ENCODE peak calls at places on chromosome 1, in nine cellular contexts. P is foreskin fibroblast, U is HFF-Myc, B is choroid plexus epithelial cell, L is OCI-LY7, K is colonic mucosa, F is astrocyte of the spinal cord, Z is epithelial cell of esophagus, D is cardiac fibroblast. W is an unnamed sample.

GRCh38 chr1:99110140-99111041 is 105.7 kb upstream of the PLPPR5 start:
- DNase-seq in D (no peak), Z (no peak), P (no peak), L (no peak), B (no peak), K (no peak), F (no peak), U (no peak), W (no peak)

GRCh38 chr1:113898243-113898814 is 6.3 kb downstream of the AP4B1 start:
- DNase-seq in Z (no peak), L (no peak), K (no peak), B (no peak), D (no peak), F (no peak), U (no peak), P (no peak), W (no peak)

GRCh38 chr1:205976708-205977107 is 26.5 kb downstream of the RAB7B start:
- DNase-seq in L (no peak), D (peak; percentile 45), Z (peak; percentile 83), B (peak; percentile 42), U (no peak), F (peak; percentile 30), K (no peak), P (peak; percentile 60), W (peak; percentile 41)

GRCh38 chr1:160098852-160099647 is 631 bp upstream of the IGSF8 start:
- DNase-seq in F (peak; percentile 95), U (peak; percentile 56), K (peak; percentile 99), Z (peak; percentile 95), L (peak; percentile 95), D (peak; percentile 96), P (peak; percentile 97), B (peak; percentile 95), W (peak; percentile 92)

GRCh38 chr1:207049974-207050391 is 1.0 kb downstream of the YOD1 start:
- DNase-seq in L (peak; percentile 71), Z (peak; percentile 71), D (peak; percentile 64), U (no peak), F (peak; percentile 60), B (peak; percentile 74), K (peak; percentile 78), P (peak; percentile 74), W (peak; percentile 58)

GRCh38 chr1:212118167-212118871 is 82.8 kb downstream of the DTL start:
- DNase-seq in D (peak; percentile 31), L (no peak), F (peak; percentile 61), Z (peak; percentile 35), U (no peak), P (peak; percentile 26), K (no peak), B (peak; percentile 88), W (peak; percentile 50)

GRCh38 chr1:173333581-173333980 is 126.5 kb upstream of the TNFSF4 start:
- DNase-seq in P (peak; percentile 25), D (no peak), K (no peak), B (peak; percentile 48), U (no peak), F (peak; percentile 48), L (no peak), Z (peak; percentile 8), W (peak; percentile 15)

GRCh38 chr1:147834189-147834588 is 68.4 kb upstream of the GJA8 start:
- DNase-seq in U (no peak), P (no peak), Z (no peak), B (no peak), K (no peak), D (no peak), L (no peak), F (no peak), W (no peak)

GRCh38 chr1:118947790-118948189 is 40.4 kb downstream of the TBX15 start:
- DNase-seq in B (peak; percentile 89), L (no peak), P (peak; percentile 93), K (no peak), D (peak; percentile 35), Z (peak; percentile 11), U (no peak), F (peak; percentile 68), W (peak; percentile 46)

GRCh38 chr1:37666241-37666867 is 26.0 kb upstream of the CDCA8 start:
- DNase-seq in B (no peak), L (no peak), U (no peak), K (no peak), Z (no peak), D (no peak), P (no peak), F (no peak), W (no peak)

GRCh38 chr1:207424570-207425131 is 29.5 kb upstream of the CR2 start:
- DNase-seq in U (no peak), L (no peak), K (no peak), D (no peak), Z (no peak), B (no peak), F (no peak), P (no peak), W (no peak)

GRCh38 chr1:60970081-60970509 is 112.3 kb upstream of the NFIA start:
- DNase-seq in D (peak; percentile 63), L (peak; percentile 4), Z (peak; percentile 54), B (peak; percentile 71), P (peak; percentile 51), U (no peak), K (no peak), F (peak; percentile 56), W (peak; percentile 53)
- TF ChIP-seq CTCF in D (peak; percentile 45), L (peak; percentile 47), Z (peak; percentile 56), B (peak; percentile 56), P (peak; percentile 28), U (no peak), K (peak; percentile 22), F (peak; percentile 49), W (peak; percentile 39)

GRCh38 chr1:48619529-48619928 is 147.5 kb upstream of the SPATA6 start:
- DNase-seq in F (peak; percentile 5), K (peak; percentile 18), Z (peak; percentile 67), L (no peak), B (no peak), D (no peak), U (no peak), P (peak; percentile 52), W (no peak)

GRCh38 chr1:48611841-48612240 is 139.8 kb upstream of the SPATA6 start:
- DNase-seq in P (no peak), U (no peak), F (no peak), D (no peak), B (no peak), L (no peak), Z (no peak), K (no peak), W (no peak)

GRCh38 chr1:48616710-48617109 is 144.7 kb upstream of the SPATA6 start:
- DNase-seq in L (no peak), B (no peak), K (no peak), D (no peak), F (no peak), Z (no peak), U (no peak), P (no peak), W (no peak)

GRCh38 chr1:48617227-48617626 is 145.2 kb upstream of the SPATA6 start:
- DNase-seq in U (no peak), B (peak; percentile 45), K (no peak), F (peak; percentile 5), D (peak; percentile 39), L (no peak), Z (no peak), P (peak; percentile 19), W (peak; percentile 11)
- H3K4me3 ChIP-seq in U (no peak overlapping the region), B (no peak overlapping the region), K (no peak overlapping the region), F (no peak overlapping the region), D (no peak overlapping the region), L (no peak overlapping the region), Z (no peak overlapping the region), P (no peak overlapping the region), W (no peak overlapping the region)

GRCh38 chr1:217907504-217907903 is 276.4 kb downstream of the SPATA17 start:
- DNase-seq in L (no peak), F (no peak), B (peak; percentile 2), P (peak; percentile 10), U (no peak), D (no peak), Z (peak; percentile 50), K (no peak), W (peak; percentile 15)

GRCh38 chr1:217917277-217917887 is 286.2 kb downstream of the SPATA17 start:
- DNase-seq in B (no peak), F (no peak), D (no peak), U (no peak), L (no peak), K (no peak), P (no peak), Z (no peak), W (no peak)

GRCh38 chr1:217910205-217910604 is 279.1 kb downstream of the SPATA17 start:
- DNase-seq in L (no peak), F (no peak), P (no peak), K (no peak), U (no peak), D (no peak), Z (no peak), B (no peak), W (no peak)

GRCh38 chr1:217910791-217911320 is 279.7 kb downstream of the SPATA17 start:
- DNase-seq in D (no peak), U (no peak), B (no peak), P (no peak), K (no peak), L (no peak), Z (no peak), F (no peak), W (no peak)

DNA sequence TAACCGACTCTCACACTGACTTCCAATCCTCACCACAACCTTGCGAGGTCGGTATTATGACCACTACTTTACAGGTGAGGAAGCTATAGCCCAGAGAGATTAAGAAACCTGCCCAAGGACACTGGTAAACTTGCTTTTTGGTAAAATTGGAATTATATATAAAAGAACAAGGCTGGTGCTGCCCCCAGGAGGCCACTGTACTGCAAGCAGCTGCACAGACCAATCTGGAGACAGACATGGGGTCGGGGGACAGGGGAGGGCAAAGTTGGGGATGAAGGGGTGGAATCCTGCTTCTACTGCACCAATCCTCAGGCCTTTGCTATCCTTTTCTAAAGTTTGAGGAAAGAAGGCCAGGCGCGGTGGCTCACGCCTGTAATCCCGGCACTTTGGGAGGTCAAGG is 280.8 kb downstream of the SPATA17 start:
- DNase-seq in D (no peak), L (peak; percentile 15), K (no peak), B (no peak), Z (no peak), F (no peak), U (no peak), P (no peak), W (no peak)
- TF ChIP-seq CTCF in D (no peak), L (peak; percentile 65), K (no peak), B (no peak), Z (no peak), F (peak; percentile 28), U (peak; percentile 7), P (no peak), W (no peak)

GRCh38 chr1:66775646-66776045 is 23.4 kb downstream of the DYNLT5 start:
- DNase-seq in B (no peak), K (no peak), P (no peak), D (no peak), U (no peak), L (no peak), F (no peak), Z (no peak), W (no peak)

GRCh38 chr1:66778266-66778665 is 22.8 kb downstream of the INSL5 start:
- DNase-seq in Z (no peak), K (no peak), U (no peak), P (peak; percentile 11), L (no peak), B (no peak), D (no peak), F (no peak), W (no peak)

GRCh38 chr1:66778969-66779368 is 22.1 kb downstream of the INSL5 start:
- DNase-seq in B (no peak), Z (no peak), P (no peak), F (no peak), D (peak; percentile 4), K (no peak), U (no peak), L (no peak), W (peak; percentile 8)

GRCh38 chr1:66779475-66780078 is 21.5 kb downstream of the INSL5 start:
- DNase-seq in P (no peak), U (no peak), B (no peak), L (no peak), D (no peak), Z (no peak), F (no peak), K (no peak), W (no peak)

GRCh38 chr1:66777846-66778245 is 23.2 kb downstream of the INSL5 start:
- DNase-seq in P (no peak), K (no peak), D (no peak), B (no peak), F (no peak), U (no peak), Z (no peak), L (no peak), W (no peak)
- H3K4me3 ChIP-seq in P (no peak overlapping the region), K (no peak overlapping the region), D (no peak overlapping the region), B (no peak overlapping the region), F (no peak overlapping the region), U (no peak overlapping the region), Z (no peak overlapping the region), L (no peak overlapping the region), W (no peak overlapping the region)

W was measured in fibroblast of pulmonary artery.